ENCODE peak calls at places on chromosomes 1 and 21, in four cellular contexts. V is A549, D is transverse colon, W is tibial nerve. J is an unnamed sample.

GRCh38 chr1:85555867-85556577 is 24.5 kb upstream of the CCN1 start:
- DNase-seq in W (no peak), V (no peak), D (no peak), J (no peak)

GRCh38 chr1:155126494-155127104 is 1.1 kb upstream of the EFNA1 start:
- DNase-seq in W (no peak), D (peak; percentile 56), V (no peak), J (peak; percentile 63)

GRCh38 chr1:201450721-201451291 is 18.2 kb downstream of the PHLDA3 start:
- DNase-seq in D (no peak), W (no peak), V (no peak), J (no peak)

GRCh38 chr1:114272593-114272992 is 118.9 kb upstream of the SYT6 start:
- DNase-seq in V (no peak), W (no peak), D (no peak), J (no peak)

GRCh38 chr1:10823000-10823401 is 26.6 kb upstream of the CASZ1 start:
- DNase-seq in D (no peak), W (no peak), V (no peak), J (peak; percentile 57)

GRCh38 chr1:203592728-203593127 is 33.9 kb upstream of the ATP2B4 start:
- DNase-seq in W (no peak), D (no peak), V (no peak), J (no peak)

GRCh38 chr1:162168261-162168660 is 98.8 kb downstream of the NOS1AP start:
- DNase-seq in V (no peak), D (no peak), W (no peak), J (peak; percentile 90)

GRCh38 chr1:204108312-204109141 is 35.6 kb downstream of the SOX13 start:
- DNase-seq in W (no peak), D (no peak), V (no peak), J (no peak)

GRCh38 chr1:21651214-21652042 is 17.7 kb downstream of the RAP1GAP start:
- DNase-seq in V (no peak), W (no peak), D (peak; percentile 51), J (peak; percentile 63)

GRCh38 chr1:89692601-89693503 is 59.9 kb downstream of the LRRC8C start:
- DNase-seq in W (no peak), V (no peak), D (no peak), J (no peak)

GRCh38 chr1:181806791-181807190 is 254.7 kb downstream of the ZNF648 start:
- DNase-seq in W (no peak), D (no peak), V (no peak), J (no peak)

GRCh38 chr1:62082456-62083363 is 111.9 kb upstream of the L1TD1 start:
- DNase-seq in W (peak; percentile 18), V (peak; percentile 18), D (peak; percentile 34), J (peak; percentile 34)

GRCh38 chr1:17725084-17725718 is 29.9 kb upstream of the ACTL8 start:
- DNase-seq in D (no peak), W (no peak), V (no peak), J (no peak)

GRCh38 chr1:21550097-21550496 is 40.9 kb downstream of the ALPL start:
- DNase-seq in V (no peak), W (no peak), D (no peak), J (no peak)

GRCh38 chr1:70459502-70460225 is 48.6 kb downstream of the CTH start:
- DNase-seq in D (no peak), V (no peak), W (no peak), J (no peak)

GRCh38 chr1:155978973-155979429 is 654 bp upstream of the ARHGEF2 start:
- DNase-seq in D (peak; percentile 47), W (no peak), V (no peak), J (no peak)

GRCh38 chr1:247332901-247333361 is 1.3 kb upstream of the ZNF496 start:
- DNase-seq in W (peak; percentile 22), V (no peak), D (peak; percentile 40), J (peak; percentile 38)

GRCh38 chr1:52503706-52504105 is 49.2 kb downstream of the TUT4 start:
- DNase-seq in W (no peak), D (no peak), V (no peak), J (no peak)

GRCh38 chr1:196409586-196409985 is 198.7 kb downstream of the KCNT2 start:
- DNase-seq in V (no peak), D (no peak), W (no peak), J (no peak)

GRCh38 chr1:37556712-37557196 is at the start of gene DNALI1:
- DNase-seq in W (peak; percentile 65), D (peak; percentile 82), V (no peak), J (peak; percentile 93)

GRCh38 chr1:222790520-222790919 is 24.3 kb upstream of the DISP1 start:
- DNase-seq in V (no peak), W (no peak), D (no peak), J (no peak)

GRCh38 chr21:36916718-36917117 is 49.8 kb downstream of the HLCS start:
- DNase-seq in W (no peak), V (no peak), D (no peak), J (no peak)

DNA sequence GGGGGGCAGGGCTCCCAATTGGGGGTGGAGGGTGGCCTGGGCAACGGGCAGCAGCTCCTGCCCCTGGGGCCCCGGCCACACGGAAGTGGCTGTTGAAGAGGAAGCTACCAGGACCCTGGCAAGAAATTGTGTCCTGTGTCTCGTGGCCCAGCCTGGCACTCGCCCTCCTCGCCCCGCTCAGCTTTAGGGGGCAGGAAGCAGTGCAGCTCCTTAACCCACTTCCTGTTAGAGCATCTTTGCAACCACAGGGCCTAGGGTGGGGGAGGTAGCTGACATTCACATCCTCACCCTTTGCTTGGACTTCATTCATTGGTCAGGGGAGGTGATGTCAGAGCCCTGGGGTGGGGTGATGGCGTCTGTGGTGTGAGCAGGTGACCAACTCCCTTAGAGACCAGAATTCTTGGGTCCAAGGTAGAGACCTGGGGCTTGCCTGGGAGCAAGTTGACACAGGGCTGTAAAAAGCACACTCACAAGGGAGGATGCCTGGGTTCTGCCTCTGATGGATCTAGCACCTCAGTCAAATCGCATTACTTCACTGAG is at the start of gene ARHGAP30:
- DNase-seq in D (peak; percentile 80), W (peak; percentile 16), V (no peak), J (peak; percentile 60)
- TF ChIP-seq POLR2A in D (peak; percentile 55), W (peak; percentile 32), V (no peak), J (no peak)

DNA sequence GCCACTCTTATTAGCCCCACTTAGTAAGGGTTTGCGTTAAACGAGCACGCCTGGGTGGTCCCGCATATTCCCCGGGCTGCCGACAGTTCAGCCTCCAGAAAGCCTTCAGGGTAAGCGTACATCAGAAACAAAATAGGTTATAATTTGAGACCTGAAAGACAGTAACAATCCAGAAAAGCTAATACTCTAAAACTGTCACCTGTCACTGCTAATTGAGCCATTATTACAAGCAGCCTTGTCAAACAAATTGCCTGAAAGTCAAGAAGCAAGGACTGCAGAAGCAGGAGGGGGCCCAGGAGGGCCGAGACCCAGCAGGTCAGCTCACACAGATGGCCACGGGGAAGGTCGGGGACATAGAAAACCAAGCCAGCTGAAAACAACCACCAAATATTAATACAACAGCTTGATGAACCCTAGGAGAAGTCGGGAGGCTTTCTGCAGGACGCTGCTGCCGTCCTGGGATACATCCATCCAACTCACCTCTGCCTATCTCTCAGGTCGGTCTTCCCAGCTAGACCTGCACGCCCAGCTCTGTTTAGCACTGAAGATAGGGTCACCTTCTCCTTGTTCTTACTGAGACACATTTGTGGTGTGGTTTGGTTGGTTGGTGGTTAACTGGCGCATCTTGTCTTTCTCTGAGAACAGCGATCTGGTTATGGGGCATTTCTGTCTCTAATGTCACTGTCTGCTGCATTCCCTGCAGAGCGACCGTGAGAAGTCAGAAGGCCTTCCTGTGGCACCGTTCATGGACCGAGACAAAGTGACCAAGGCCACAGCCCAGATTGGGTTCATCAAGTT is 110.8 kb downstream of the WDR4 start:
- DNase-seq in V (no peak), W (no peak), D (no peak), J (no peak)
- TF ChIP-seq EP300 in V (no peak), W (no peak), D (no peak), J (no peak)

GRCh38 chr1:6596886-6597776 is 5.5 kb downstream of the KLHL21 start:
- DNase-seq in D (no peak), W (no peak), V (no peak), J (no peak)

GRCh38 chr1:6597777-6598131 is 4.9 kb downstream of the KLHL21 start:
- DNase-seq in W (no peak), V (no peak), D (no peak), J (no peak)

GRCh38 chr1:6593810-6594209 is 8.9 kb downstream of the KLHL21 start:
- DNase-seq in W (no peak), V (no peak), D (no peak), J (no peak)

GRCh38 chr1:6594977-6595740 is 7.5 kb downstream of the KLHL21 start:
- DNase-seq in W (no peak), V (no peak), D (no peak), J (no peak)

DNA sequence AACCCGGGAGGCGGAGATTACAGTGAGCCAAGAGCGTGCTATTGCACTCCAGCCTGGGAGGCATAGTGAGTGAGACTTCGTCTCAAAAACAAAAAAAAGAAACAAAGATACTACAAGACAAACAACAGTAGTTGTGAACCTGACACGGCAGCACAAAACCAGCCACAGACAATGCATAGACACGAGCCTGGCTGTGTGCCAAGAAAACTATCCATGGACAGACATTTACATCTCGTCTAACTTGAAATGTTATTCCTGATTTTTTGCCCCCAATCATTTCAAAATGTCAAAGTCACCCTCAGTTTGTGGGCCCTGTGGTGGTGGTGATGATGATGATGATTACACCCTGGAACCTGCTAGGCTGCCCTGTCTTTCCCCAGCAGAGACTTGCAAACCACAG is 6.3 kb downstream of the KLHL21 start:
- DNase-seq in D (no peak), V (no peak), W (no peak), J (no peak)
- H3K4me3 ChIP-seq in D (no peak overlapping the region), V (no peak overlapping the region), W (no peak overlapping the region), J (peak overlapping the region; percentile 84)

GRCh38 chr21:45363921-45364463 is 41.0 kb upstream of the COL18A1 start:
- DNase-seq in W (peak; percentile 76), D (peak; percentile 66), V (peak; percentile 86), J (peak; percentile 74)
- TF ChIP-seq POLR2A in W (peak; percentile 9), D (no peak), V (no peak), J (no peak)

GRCh38 chr1:206782448-206782847 is 10.2 kb upstream of the IL10 start:
- DNase-seq in V (no peak), W (no peak), D (no peak), J (no peak)
- TF ChIP-seq EP300 in V (no peak), W (no peak), D (no peak), J (no peak)

GRCh38 chr1:97245682-97246081 is 524.1 kb downstream of the PTBP2 start:
- DNase-seq in V (no peak), W (no peak), D (no peak), J (no peak)
- H3K4me3 ChIP-seq in V (no peak overlapping the region), W (no peak overlapping the region), D (no peak overlapping the region), J (no peak overlapping the region)

GRCh38 chr1:18926315-18927081 is 24.1 kb upstream of the ALDH4A1 start:
- DNase-seq in V (peak; percentile 84), W (no peak), D (peak; percentile 70), J (peak; percentile 57)
- TF ChIP-seq POLR2A in V (no peak), W (no peak), D (no peak), J (no peak)

GRCh38 chr1:169109561-169110134 is 3.2 kb downstream of the ATP1B1 start:
- DNase-seq in D (peak; percentile 84), W (no peak), V (peak; percentile 83), J (peak; percentile 87)
- TF ChIP-seq EP300 in D (no peak), W (no peak), V (peak; percentile 66), J (no peak)

DNA sequence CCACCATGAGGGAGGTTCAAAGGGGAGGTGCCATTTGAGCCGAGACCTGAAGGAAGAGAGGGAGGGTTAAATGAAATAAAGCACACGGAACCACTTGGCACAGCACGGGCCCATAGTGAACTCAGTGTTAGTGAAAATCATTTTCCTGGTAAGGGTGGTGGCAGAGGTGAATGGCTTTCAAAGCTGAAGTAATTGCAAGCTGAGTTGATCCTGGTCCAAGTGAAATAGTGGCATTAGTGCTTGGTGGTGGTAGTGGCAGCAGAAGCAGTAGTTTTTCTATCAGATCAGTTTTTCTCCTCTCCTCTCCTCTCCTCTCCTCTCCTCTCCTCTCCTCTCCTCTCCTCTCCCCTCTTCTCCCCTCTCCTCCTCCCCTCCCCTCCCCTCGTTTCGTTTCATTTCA is 30.5 kb upstream of the SRSF10 start:
- DNase-seq in D (no peak), W (no peak), V (no peak), J (peak; percentile 34)
- H3K4me3 ChIP-seq in D (no peak overlapping the region), W (no peak overlapping the region), V (no peak overlapping the region), J (no peak overlapping the region)